ENCODE peak calls at places on chromosome 3, in eight cellular contexts. M, O, W, F, T, U, E and Q are unnamed samples.

GRCh38 chr3:155572085-155572484 is 172.8 kb downstream of the PLCH1 start:
- DNase-seq in M (no peak), O (no peak), W (no peak), F (no peak), T (no peak), U (no peak), E (no peak), Q (no peak)

GRCh38 chr3:46271910-46272309 is 29.6 kb downstream of the CCR3 start:
- DNase-seq in M (no peak), O (no peak), W (no peak), F (no peak), T (no peak), U (no peak), E (no peak), Q (no peak)

GRCh38 chr3:89280822-89281365 is 173.5 kb downstream of the EPHA3 start:
- DNase-seq in M (no peak), O (no peak), W (no peak), F (no peak), T (no peak), U (no peak), E (no peak), Q (no peak)

GRCh38 chr3:146712826-146713225 is 107.7 kb upstream of the PLSCR5 start:
- DNase-seq in M (no peak), O (no peak), W (no peak), F (no peak), T (no peak), U (no peak), E (no peak), Q (no peak)

GRCh38 chr3:107208100-107208499 is 169.1 kb upstream of the CCDC54 start:
- DNase-seq in M (peak; percentile 69), O (peak; percentile 51), W (peak; percentile 70), F (peak; percentile 95), T (no peak), U (no peak), E (no peak), Q (no peak)

GRCh38 chr3:128584412-128585020 is 66.1 kb downstream of the RPN1 start:
- DNase-seq in M (peak; percentile 70), O (peak; percentile 66), W (peak; percentile 84), F (peak; percentile 32), T (peak; percentile 59), U (no peak), E (no peak), Q (no peak)

GRCh38 chr3:131231710-131232348 is 149.7 kb upstream of the NUDT16 start:
- DNase-seq in M (no peak), O (no peak), W (no peak), F (no peak), T (no peak), U (no peak), E (no peak), Q (no peak)

GRCh38 chr3:150227839-150228238 is 180.3 kb upstream of the TSC22D2 start:
- DNase-seq in M (no peak), O (peak; percentile 32), W (no peak), F (no peak), T (no peak), U (no peak), E (no peak), Q (peak; percentile 19)

GRCh38 chr3:22117751-22118346 is 366.8 kb upstream of the ZNF385D start:
- DNase-seq in M (no peak), O (no peak), W (peak; percentile 3), F (peak; percentile 23), T (no peak), U (no peak), E (no peak), Q (no peak)

GRCh38 chr3:123493912-123494311 is 45.0 kb upstream of the ADCY5 start:
- DNase-seq in M (no peak), O (no peak), W (no peak), F (no peak), T (no peak), U (no peak), E (no peak), Q (peak; percentile 52)

GRCh38 chr3:128423525-128424147 is 43.1 kb downstream of the DNAJB8 start:
- DNase-seq in M (no peak), O (no peak), W (no peak), F (no peak), T (no peak), U (no peak), E (no peak), Q (no peak)

GRCh38 chr3:14265246-14265962 is 86.8 kb downstream of the LSM3 start:
- DNase-seq in M (no peak), O (no peak), W (peak; percentile 55), F (no peak), T (peak; percentile 33), U (no peak), E (no peak), Q (no peak)

GRCh38 chr3:67863869-67864268 is 209.5 kb upstream of the SUCLG2 start:
- DNase-seq in M (no peak), O (no peak), W (no peak), F (no peak), T (no peak), U (no peak), E (no peak), Q (no peak)

GRCh38 chr3:28915711-28916481 is 365.0 kb upstream of the RBMS3 start:
- DNase-seq in M (peak; percentile 61), O (no peak), W (peak; percentile 17), F (peak; percentile 61), T (no peak), U (no peak), E (no peak), Q (no peak)
- H3K27ac ChIP-seq in M (peak overlapping the region; percentile 66), O (peak overlapping the region; percentile 63), W (no peak overlapping the region), F (no peak overlapping the region), T (peak overlapping the region; percentile 1), U (peak overlapping the region; percentile 71), E (no peak overlapping the region), Q (peak overlapping the region; percentile 49)

GRCh38 chr3:15713364-15713763 is 84.4 kb downstream of the ANKRD28 start:
- DNase-seq in M (no peak), O (no peak), W (no peak), F (no peak), T (no peak), U (no peak), E (no peak), Q (no peak)

GRCh38 chr3:15707779-15708178 is 90.0 kb downstream of the ANKRD28 start:
- DNase-seq in M (no peak), O (no peak), W (no peak), F (no peak), T (no peak), U (no peak), E (no peak), Q (no peak)

GRCh38 chr3:15711281-15711680 is 86.5 kb downstream of the ANKRD28 start:
- DNase-seq in M (no peak), O (no peak), W (no peak), F (no peak), T (no peak), U (no peak), E (no peak), Q (no peak)

GRCh38 chr3:15714448-15714847 is 83.3 kb downstream of the ANKRD28 start:
- DNase-seq in M (no peak), O (no peak), W (no peak), F (no peak), T (no peak), U (no peak), E (no peak), Q (no peak)

GRCh38 chr3:15708882-15709677 is 88.7 kb downstream of the ANKRD28 start:
- DNase-seq in M (no peak), O (no peak), W (no peak), F (no peak), T (no peak), U (no peak), E (no peak), Q (no peak)
- H3K27ac ChIP-seq in M (no peak overlapping the region), O (no peak overlapping the region), W (no peak overlapping the region), F (no peak overlapping the region), T (no peak overlapping the region), U (no peak overlapping the region), E (no peak overlapping the region), Q (no peak overlapping the region)

GRCh38 chr3:99721633-99722007 is 83.2 kb downstream of the COL8A1 start:
- DNase-seq in M (no peak), O (no peak), W (no peak), F (no peak), T (no peak), U (no peak), E (no peak), Q (no peak)

GRCh38 chr3:99716463-99716995 is 78.1 kb downstream of the COL8A1 start:
- DNase-seq in M (no peak), O (no peak), W (no peak), F (no peak), T (no peak), U (no peak), E (no peak), Q (no peak)

DNA sequence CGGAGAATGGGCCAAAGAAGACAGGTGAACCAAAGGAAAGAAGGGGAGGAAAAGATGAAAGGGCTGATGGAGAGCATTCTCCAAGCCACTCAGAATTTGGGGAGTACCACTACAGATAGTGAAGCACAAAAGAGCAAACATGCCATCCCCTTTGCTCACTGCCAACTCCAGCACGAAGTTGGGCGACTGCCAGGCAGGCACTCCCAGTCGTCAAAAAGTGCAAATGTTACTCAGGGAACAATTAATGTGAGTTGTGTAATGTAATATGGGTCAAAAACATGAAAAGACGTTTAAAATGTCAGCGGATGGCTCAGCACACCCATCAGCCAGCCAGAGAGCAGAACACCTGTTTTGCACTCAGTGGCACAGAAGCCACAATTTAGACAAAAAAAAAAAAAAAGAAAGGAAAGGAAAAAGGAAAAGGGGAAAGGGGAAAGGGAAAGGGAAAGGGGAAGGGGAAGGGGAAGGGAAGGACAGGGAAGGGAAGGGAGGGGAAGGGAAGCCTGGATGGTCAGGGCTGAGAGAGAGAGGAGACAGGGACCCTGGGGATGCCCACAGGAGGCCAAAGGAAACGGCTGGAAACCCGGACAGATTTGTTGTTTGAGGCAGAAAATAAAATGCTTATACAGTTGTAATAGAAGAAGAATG is 82.7 kb downstream of the COL8A1 start:
- DNase-seq in M (no peak), O (no peak), W (peak; percentile 53), F (no peak), T (no peak), U (no peak), E (no peak), Q (no peak)
- H3K27ac ChIP-seq in M (no peak overlapping the region), O (no peak overlapping the region), W (peak overlapping the region; percentile 57), F (no peak overlapping the region), T (no peak overlapping the region), U (no peak overlapping the region), E (no peak overlapping the region), Q (no peak overlapping the region)

GRCh38 chr3:195405646-195406045 is 37.2 kb downstream of the ACAP2 start:
- DNase-seq in M (no peak), O (no peak), W (no peak), F (no peak), T (no peak), U (no peak), E (no peak), Q (no peak)

GRCh38 chr3:195407511-195408409 is 35.1 kb downstream of the ACAP2 start:
- DNase-seq in M (no peak), O (no peak), W (no peak), F (no peak), T (no peak), U (no peak), E (no peak), Q (no peak)

GRCh38 chr3:195411831-195412230 is 31.0 kb downstream of the ACAP2 start:
- DNase-seq in M (no peak), O (no peak), W (no peak), F (no peak), T (no peak), U (no peak), E (no peak), Q (no peak)

DNA sequence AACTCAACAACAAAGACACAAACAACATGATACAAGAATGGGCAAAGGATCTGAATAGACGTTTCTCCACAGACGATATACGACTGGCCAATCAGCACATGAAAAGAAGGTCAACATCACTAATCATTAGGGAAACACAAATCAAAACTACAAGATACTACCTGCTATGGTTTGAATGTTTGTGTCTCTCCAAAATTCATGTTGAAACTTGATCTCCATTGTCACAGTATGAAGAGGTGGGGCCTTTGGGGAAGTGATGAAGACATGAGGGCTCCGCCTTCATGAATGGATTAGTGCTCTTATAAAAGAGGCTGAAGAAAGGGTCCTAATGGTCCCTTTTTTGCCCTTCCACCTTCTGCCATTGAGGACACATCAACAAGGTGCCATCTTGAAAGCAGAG is 32.3 kb downstream of the ACAP2 start:
- DNase-seq in M (no peak), O (no peak), W (no peak), F (no peak), T (no peak), U (no peak), E (no peak), Q (no peak)
- H3K27ac ChIP-seq in M (no peak overlapping the region), O (no peak overlapping the region), W (no peak overlapping the region), F (no peak overlapping the region), T (no peak overlapping the region), U (no peak overlapping the region), E (no peak overlapping the region), Q (no peak overlapping the region)